ENCODE peak calls at places on chromosomes 7 and 10, in nine cellular contexts. V is NCI-H1417; O is DMS53; L is HCEC 1CT; M is left lobe of liver; J is HEK293T; Q is substantia nigra; K is ELR; U is stimulated activated CD8-positive, alpha-beta memory T cell treated with anti-CD3 and anti-CD28 coated beads, Interleukin-15, amount 100 ng/mL, for 4 hours. S is an unnamed sample.

GRCh38 chr7:85041599-85042216 is 145.1 kb downstream of the SEMA3D start:
- DNase-seq in O (peak; percentile 91), L (peak; percentile 60), U (no peak), V (peak; percentile 77), J (peak; percentile 54), Q (no peak), K (peak; percentile 78), M (peak; percentile 62), S (peak; percentile 25)

GRCh38 chr10:14384096-14384730 is 53.5 kb upstream of the FRMD4A start:
- DNase-seq in J (no peak), U (no peak), L (no peak), K (no peak), Q (no peak), M (no peak), O (no peak), V (no peak), S (peak; percentile 43)

GRCh38 chr7:148078126-148078525 is 512.4 kb upstream of the C7orf33 start:
- DNase-seq in J (no peak), L (no peak), M (no peak), O (no peak), K (no peak), U (no peak), V (no peak), Q (no peak), S (no peak)

GRCh38 chr7:83547526-83547925 is 101.4 kb downstream of the SEMA3E start:
- DNase-seq in L (no peak), K (peak; percentile 20), U (no peak), Q (no peak), V (peak; percentile 86), O (peak; percentile 96), M (peak; percentile 54), J (peak; percentile 19), S (no peak)

GRCh38 chr7:100567751-100568175 is 5.9 kb downstream of the SAP25 start:
- DNase-seq in M (peak; percentile 88), J (no peak), U (no peak), K (no peak), Q (no peak), O (peak; percentile 95), V (peak; percentile 52), L (no peak), S (no peak)

GRCh38 chr10:36171546-36171945 is 529.5 kb upstream of the FZD8 start:
- DNase-seq in V (no peak), K (peak; percentile 12), Q (no peak), L (peak; percentile 35), M (no peak), J (no peak), U (no peak), O (no peak), S (no peak)

GRCh38 chr10:1036341-1036791 is 10.7 kb upstream of the IDI2 start:
- DNase-seq in U (no peak), Q (no peak), K (peak; percentile 71), O (peak; percentile 96), M (no peak), V (no peak), L (peak; percentile 71), J (no peak), S (no peak)

GRCh38 chr7:148927141-148927540 is 43.0 kb upstream of the EZH2 start:
- DNase-seq in K (no peak), M (no peak), V (no peak), U (no peak), O (no peak), Q (no peak), J (no peak), L (no peak), S (no peak)

GRCh38 chr10:106571216-106571954 is 593.1 kb downstream of the SORCS1 start:
- DNase-seq in M (no peak), L (peak; percentile 79), K (peak; percentile 71), O (peak; percentile 31), U (no peak), J (peak; percentile 52), Q (no peak), V (no peak), S (no peak)

GRCh38 chr10:15293862-15294835 is 76.9 kb downstream of the FAM171A1 start:
- DNase-seq in U (no peak), L (no peak), M (no peak), J (no peak), Q (no peak), K (peak; percentile 28), V (no peak), O (no peak), S (peak; percentile 27)

GRCh38 chr10:18230794-18231193 is 90.6 kb downstream of the CACNB2 start:
- DNase-seq in V (no peak), U (no peak), Q (no peak), L (peak; percentile 62), M (no peak), O (no peak), J (no peak), K (no peak), S (no peak)

GRCh38 chr7:20602306-20602705 is 13.2 kb upstream of the ABCB5 start:
- DNase-seq in O (no peak), V (no peak), J (no peak), Q (no peak), L (no peak), U (no peak), M (no peak), K (no peak), S (no peak)

GRCh38 chr7:123979876-123980275 is 53.0 kb downstream of the TMEM229A start:
- DNase-seq in M (no peak), L (no peak), O (peak; percentile 10), V (no peak), J (no peak), U (no peak), Q (no peak), K (no peak), S (no peak)

GRCh38 chr10:17981766-17982380 is 30.2 kb downstream of the SLC39A12 start:
- DNase-seq in K (peak; percentile 94), J (no peak), L (peak; percentile 89), U (no peak), Q (no peak), V (no peak), M (no peak), O (peak; percentile 28), S (peak; percentile 72)

GRCh38 chr7:30923009-30923773 is 11.5 kb downstream of the AQP1 start:
- DNase-seq in K (no peak), Q (no peak), U (no peak), J (no peak), O (no peak), L (no peak), V (no peak), M (peak; percentile 40), S (no peak)

GRCh38 chr7:12985752-12986151 is 298.3 kb downstream of the ARL4A start:
- DNase-seq in O (no peak), V (no peak), Q (no peak), U (no peak), K (no peak), L (no peak), J (no peak), M (no peak), S (no peak)

GRCh38 chr10:97548828-97549455 is 23.6 kb upstream of the ANKRD2 start:
- DNase-seq in V (no peak), Q (no peak), K (no peak), U (no peak), L (no peak), M (no peak), O (no peak), J (no peak), S (no peak)

GRCh38 chr7:142539901-142540300 is 209.4 kb upstream of the PRSS1 start:
- DNase-seq in K (peak; percentile 83), V (no peak), O (no peak), Q (no peak), J (no peak), U (no peak), M (no peak), L (peak; percentile 92), S (no peak)

GRCh38 chr7:40777913-40778312 is 643.1 kb downstream of the SUGCT start:
- DNase-seq in J (no peak), M (no peak), O (no peak), K (no peak), L (no peak), V (no peak), U (no peak), Q (no peak), S (no peak)

GRCh38 chr7:96713037-96713436 is 3.4 kb upstream of the SEM1 start:
- DNase-seq in V (peak; percentile 12), U (no peak), J (no peak), M (no peak), K (no peak), O (peak; percentile 35), L (no peak), Q (no peak), S (no peak)

GRCh38 chr7:31410265-31410664 is 69.7 kb upstream of the NEUROD6 start:
- DNase-seq in K (peak; percentile 87), J (no peak), Q (no peak), U (no peak), O (no peak), V (no peak), L (no peak), M (no peak), S (no peak)

GRCh38 chr7:147245274-147245673 is 1128.7 kb downstream of the CNTNAP2 start:
- DNase-seq in V (peak; percentile 70), J (peak; percentile 74), L (peak; percentile 13), U (no peak), K (peak; percentile 50), Q (no peak), O (peak; percentile 70), M (peak; percentile 48), S (peak; percentile 30)

GRCh38 chr7:95543312-95543711 is 53.0 kb downstream of the PDK4 start:
- DNase-seq in O (no peak), V (no peak), Q (no peak), J (no peak), M (no peak), L (no peak), K (no peak), U (no peak), S (no peak)

GRCh38 chr7:150325110-150325611 is 1.8 kb upstream of the ACTR3C start:
- DNase-seq in V (no peak), Q (no peak), U (no peak), K (no peak), O (no peak), L (no peak), M (no peak), J (no peak), S (no peak)

GRCh38 chr10:42864575-42864974 is 82.0 kb downstream of the BMS1 start:
- DNase-seq in O (peak; percentile 76), J (no peak), K (peak; percentile 34), V (no peak), Q (no peak), U (no peak), M (no peak), L (peak; percentile 35), S (no peak)

GRCh38 chr10:96830511-96831199 is 1.4 kb upstream of the LCOR start:
- DNase-seq in L (peak; percentile 53), J (peak; percentile 47), U (peak; percentile 32), O (peak; percentile 90), M (peak; percentile 72), V (peak; percentile 76), Q (no peak), K (peak; percentile 79), S (peak; percentile 45)